ENCODE peak calls at places on chromosomes 16 and 17, in seven cellular contexts. O, B, R, M, Q, J and H are unnamed samples.

GRCh38 chr16:9112844-9113186 is 21.4 kb downstream of the HAPSTR1 start:
- DNase-seq in J (no peak), O (no peak), M (no peak), Q (no peak), R (no peak), B (no peak), H (no peak)

GRCh38 chr16:5024632-5025031 is 9.1 kb downstream of the NAGPA start:
- DNase-seq in Q (peak; percentile 82), M (no peak), B (peak; percentile 18), O (no peak), R (no peak), J (no peak), H (no peak)

GRCh38 chr17:63086483-63087185 is 120.6 kb downstream of the TANC2 start:
- DNase-seq in J (no peak), R (no peak), O (no peak), Q (no peak), M (no peak), B (no peak), H (no peak)

GRCh38 chr17:44204453-44204882 is 4.8 kb upstream of the ATXN7L3 start:
- DNase-seq in Q (no peak), M (no peak), O (no peak), R (no peak), B (peak; percentile 46), J (peak; percentile 27), H (no peak)

GRCh38 chr17:16371742-16372141 is 9.1 kb upstream of the UBB start:
- DNase-seq in R (no peak), B (peak; percentile 71), M (no peak), O (no peak), J (no peak), Q (no peak), H (no peak)

GRCh38 chr16:64092284-64092683 is 1029.6 kb downstream of the CDH11 start:
- DNase-seq in J (no peak), M (no peak), B (peak; percentile 68), Q (no peak), R (no peak), O (no peak), H (no peak)

GRCh38 chr16:11142261-11142630 is 113.8 kb downstream of the SOCS1 start:
- DNase-seq in M (no peak), B (no peak), J (no peak), O (no peak), R (no peak), Q (no peak), H (no peak)

GRCh38 chr17:46789610-46790009 is 28.9 kb downstream of the WNT3 start:
- DNase-seq in Q (no peak), M (no peak), B (no peak), J (no peak), R (no peak), O (no peak), H (no peak)

GRCh38 chr17:31492880-31493655 is 101.6 kb downstream of the RAB11FIP4 start:
- DNase-seq in M (no peak), R (peak; percentile 38), O (peak; percentile 90), B (no peak), J (peak; percentile 62), Q (no peak), H (no peak)

GRCh38 chr17:82231312-82231561 is 2.4 kb downstream of the SLC16A3 start:
- DNase-seq in M (no peak), J (no peak), O (no peak), B (no peak), R (no peak), Q (no peak), H (no peak)

GRCh38 chr17:64133546-64134215 is 3.7 kb upstream of the ERN1 start:
- DNase-seq in R (no peak), O (no peak), J (peak; percentile 30), M (peak; percentile 46), B (peak; percentile 64), Q (peak; percentile 79), H (no peak)

GRCh38 chr16:24980077-24980793 is 34.9 kb downstream of the ARHGAP17 start:
- DNase-seq in R (no peak), J (no peak), B (no peak), O (peak; percentile 70), Q (no peak), M (peak; percentile 19), H (no peak)

DNA sequence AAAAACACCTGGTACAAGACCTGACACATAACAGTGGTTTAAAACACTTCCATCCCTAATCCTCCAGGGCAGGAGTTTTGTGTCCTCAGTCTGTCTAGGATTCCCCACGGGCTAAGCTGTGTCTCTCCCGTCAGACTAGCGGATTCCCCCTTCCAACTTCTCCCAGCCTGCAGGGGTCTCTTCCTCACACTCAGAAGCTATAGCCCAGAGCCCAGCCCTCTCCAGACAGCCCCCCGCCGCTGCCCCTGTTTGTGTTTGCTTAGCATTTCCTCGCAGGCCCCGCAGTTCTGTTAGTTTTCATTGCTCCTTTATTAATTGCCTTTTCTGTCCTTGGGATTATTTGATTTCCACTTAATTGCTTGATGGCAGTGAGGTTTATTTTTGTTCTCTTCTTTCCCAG is 91.2 kb downstream of the TMEM132E start:
- DNase-seq in B (no peak), O (no peak), J (no peak), Q (no peak), M (peak; percentile 38), R (no peak), H (no peak)
- TF ChIP-seq CTCF in B (no peak), O (no peak), J (no peak), Q (no peak), M (no peak), R (no peak), H (no peak)

GRCh38 chr17:41910701-41911391 is 7.9 kb downstream of the ACLY start:
- DNase-seq in Q (peak; percentile 97), J (no peak), O (no peak), R (no peak), M (no peak), B (peak; percentile 99), H (no peak)
- TF ChIP-seq CTCF in Q (peak; percentile 13), J (no peak), O (no peak), R (no peak), M (no peak), B (peak; percentile 20), H (no peak)

DNA sequence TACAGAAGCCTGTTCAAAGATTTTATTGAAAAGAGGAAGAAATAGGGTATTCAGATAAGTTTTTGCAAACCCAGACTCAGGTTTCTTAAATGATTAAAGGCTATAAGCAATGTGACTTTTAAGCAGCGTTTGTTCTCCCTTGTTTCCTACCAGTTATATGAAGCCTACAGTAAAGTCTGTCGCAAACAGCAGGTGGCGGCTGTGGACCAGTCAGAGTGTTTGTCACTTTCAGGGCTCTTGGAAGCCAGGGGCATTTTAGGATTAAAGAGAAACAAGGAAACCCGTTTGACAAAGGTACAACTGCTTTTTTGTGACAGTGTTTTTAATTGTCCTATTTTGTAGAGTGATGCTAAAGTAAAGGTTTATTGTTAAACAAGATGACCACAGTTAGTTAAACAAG is 7.7 kb upstream of the RARA start:
- DNase-seq in J (no peak), O (no peak), Q (no peak), R (no peak), B (no peak), M (no peak), H (no peak)
- TF ChIP-seq CTCF in J (peak; percentile 48), O (no peak), Q (peak; percentile 62), R (no peak), B (peak; percentile 39), M (peak; percentile 36), H (no peak)

GRCh38 chr17:50272246-50272645 is 2.0 kb upstream of the TMEM92 start:
- DNase-seq in M (peak; percentile 36), B (no peak), O (peak; percentile 63), J (no peak), Q (no peak), R (no peak), H (no peak)
- TF ChIP-seq CTCF in M (no peak), B (no peak), O (no peak), J (no peak), Q (no peak), R (no peak), H (no peak)

GRCh38 chr17:39011907-39012468 is 44.8 kb upstream of the FBXO47 start:
- DNase-seq in O (no peak), R (no peak), J (no peak), Q (peak; percentile 46), B (no peak), M (peak; percentile 86), H (no peak)
- TF ChIP-seq CTCF in O (no peak), R (no peak), J (no peak), Q (no peak), B (no peak), M (peak; percentile 65), H (no peak)